ENCODE peak calls at places on chromosomes 7 and 10, in seven cellular contexts. C is memory B cell; Y is choroid plexus epithelial cell; K is skeletal muscle cell; D is T-helper 17 cell; O is stimulated activated naive CD8-positive, alpha-beta T cell treated with anti-CD3 and anti-CD28 coated beads, Interleukin-15, amount 100 ng/mL, for 72 hours; A is activated naive CD4-positive, alpha-beta T cell treated with anti-CD3 and anti-CD28 coated beads, Interleukin-2, amount 50 U/mL, for 72 hours. B is an unnamed sample.

GRCh38 chr7:128098629-128099028 is 67.4 kb upstream of the LRRC4 start:
- DNase-seq in C (no peak), Y (no peak), K (no peak), D (no peak), O (no peak), A (no peak), B (no peak)

GRCh38 chr7:100540073-100540723 is 1.2 kb downstream of the AGFG2 start:
- DNase-seq in C (no peak), Y (no peak), K (no peak), D (no peak), O (no peak), A (no peak), B (no peak)

GRCh38 chr10:93867481-93867880 is 26.3 kb upstream of the SLC35G1 start:
- DNase-seq in C (no peak), Y (no peak), K (no peak), D (no peak), O (no peak), A (no peak), B (no peak)

GRCh38 chr10:43931308-43931930 is 282.7 kb upstream of the ZNF32 start:
- DNase-seq in C (no peak), Y (peak; percentile 62), K (peak; percentile 37), D (no peak), O (no peak), A (no peak), B (peak; percentile 92)

GRCh38 chr7:8178353-8178752 is 83.6 kb downstream of the ICA1 start:
- DNase-seq in C (no peak), Y (no peak), K (no peak), D (no peak), O (no peak), A (no peak), B (no peak)

GRCh38 chr7:127066974-127067373 is 185.8 kb downstream of the GRM8 start:
- DNase-seq in C (no peak), Y (no peak), K (no peak), D (no peak), O (no peak), A (no peak), B (no peak)

GRCh38 chr10:59708816-59709471 is 706 bp downstream of the SLC16A9 start:
- DNase-seq in C (no peak), Y (peak; percentile 4), K (no peak), D (no peak), O (no peak), A (peak; percentile 27), B (no peak)

GRCh38 chr7:81244213-81244612 is 325.4 kb upstream of the SEMA3C start:
- DNase-seq in C (no peak), Y (peak; percentile 88), K (peak; percentile 48), D (no peak), O (no peak), A (no peak), B (peak; percentile 4)

GRCh38 chr10:14382022-14382421 is 51.3 kb upstream of the FRMD4A start:
- DNase-seq in C (no peak), Y (peak; percentile 78), K (no peak), D (peak; percentile 10), O (peak; percentile 70), A (peak; percentile 30), B (peak; percentile 13)

GRCh38 chr10:45425628-45426563 is 51.9 kb downstream of the ALOX5 start:
- DNase-seq in C (no peak), Y (peak; percentile 22), K (no peak), D (no peak), O (no peak), A (no peak), B (no peak)